ENCODE peak calls at places on chromosomes 1 and 21, in ten cellular contexts. E is HFF-Myc; D is glomerular endothelial cell; N is mucosa of descending colon; Z is C1 segment of cervical spinal cord; B is tibial artery; I is substantia nigra; Y is mesendoderm; U is stimulated activated CD8-positive, alpha-beta memory T cell treated with anti-CD3 and anti-CD28 coated beads, Interleukin-4, amount 100 ng/mL, for 1 hour; S is HT-29. C is an unnamed sample.

GRCh38 chr1:221667504-221667903 is 74.4 kb downstream of the DUSP10 start:
- DNase-seq in E (peak; percentile 3), D (no peak), N (no peak), Z (no peak), B (no peak), I (no peak), Y (no peak), U (no peak), S (no peak), C (peak; percentile 21)

GRCh38 chr1:117077267-117077666 is 17.1 kb downstream of the TTF2 start:
- DNase-seq in E (no peak), D (no peak), N (no peak), Z (no peak), B (no peak), I (no peak), Y (no peak), U (no peak), S (no peak), C (peak; percentile 50)

GRCh38 chr1:78303620-78304019 is 187.2 kb upstream of the PTGFR start:
- DNase-seq in E (no peak), D (no peak), N (no peak), Z (no peak), B (no peak), I (no peak), Y (no peak), U (no peak), S (no peak), C (peak; percentile 55)

GRCh38 chr1:37814257-37814656 is 6.2 kb upstream of the YRDC start:
- DNase-seq in E (no peak), D (no peak), N (no peak), Z (no peak), B (no peak), I (peak; percentile 39), Y (no peak), U (no peak), S (no peak), C (no peak)

GRCh38 chr1:150841626-150842025 is 33.6 kb upstream of the CTSK start:
- DNase-seq in E (no peak), D (no peak), N (no peak), Z (no peak), B (no peak), I (no peak), Y (no peak), U (no peak), S (no peak), C (no peak)

GRCh38 chr21:26120833-26121232 is 49.7 kb downstream of the APP start:
- DNase-seq in E (no peak), D (no peak), N (no peak), Z (no peak), B (no peak), I (no peak), Y (peak; percentile 87), U (no peak), S (no peak), C (no peak)

GRCh38 chr1:221435510-221435909 is 306.4 kb downstream of the DUSP10 start:
- DNase-seq in E (no peak), D (peak; percentile 48), N (no peak), Z (no peak), B (no peak), I (no peak), Y (peak; percentile 76), U (no peak), S (peak; percentile 31), C (peak; percentile 61)

GRCh38 chr1:215476541-215476940 is 90.6 kb upstream of the KCTD3 start:
- DNase-seq in E (no peak), D (no peak), N (no peak), Z (no peak), B (no peak), I (no peak), Y (no peak), U (no peak), S (no peak), C (no peak)

GRCh38 chr1:98001764-98002163 is 80.9 kb upstream of the DPYD start:
- DNase-seq in E (no peak), D (no peak), N (no peak), Z (no peak), B (no peak), I (no peak), Y (no peak), U (no peak), S (no peak), C (no peak)

GRCh38 chr1:112872551-112872962 is 83.4 kb downstream of the SLC16A1 start:
- DNase-seq in E (no peak), D (no peak), N (no peak), Z (no peak), B (no peak), I (no peak), Y (peak; percentile 95), U (no peak), S (no peak), C (no peak)

GRCh38 chr1:149884433-149885363 is 14.7 kb upstream of the BOLA1 start:
- DNase-seq in E (no peak), D (no peak), N (no peak), Z (no peak), B (no peak), I (no peak), Y (peak; percentile 74), U (no peak), S (peak; percentile 73), C (no peak)

GRCh38 chr1:43704838-43705237 is 2.5 kb upstream of the ST3GAL3 start:
- DNase-seq in E (no peak), D (no peak), N (no peak), Z (no peak), B (no peak), I (peak; percentile 26), Y (peak; percentile 6), U (no peak), S (no peak), C (no peak)

GRCh38 chr1:109926662-109927300 is 16.1 kb downstream of the CSF1 start:
- DNase-seq in E (no peak), D (no peak), N (no peak), Z (no peak), B (no peak), I (no peak), Y (no peak), U (no peak), S (no peak), C (no peak)

GRCh38 chr1:215277537-215277936 is 195.0 kb downstream of the KCNK2 start:
- DNase-seq in E (peak; percentile 71), D (no peak), N (no peak), Z (no peak), B (no peak), I (no peak), Y (no peak), U (no peak), S (no peak), C (no peak)

GRCh38 chr1:208595745-208596144 is 351.6 kb upstream of the PLXNA2 start:
- DNase-seq in E (peak; percentile 20), D (no peak), N (no peak), Z (no peak), B (no peak), I (no peak), Y (no peak), U (no peak), S (no peak), C (peak; percentile 8)

GRCh38 chr1:61253059-61253735 is 170.8 kb downstream of the NFIA start:
- DNase-seq in E (peak; percentile 50), D (no peak), N (peak; percentile 62), Z (no peak), B (peak; percentile 87), I (peak; percentile 62), Y (no peak), U (no peak), S (peak; percentile 54), C (no peak)

GRCh38 chr1:23132033-23132432 is 36.6 kb downstream of the LUZP1 start:
- DNase-seq in E (no peak), D (no peak), N (no peak), Z (no peak), B (no peak), I (no peak), Y (no peak), U (no peak), S (no peak), C (no peak)

GRCh38 chr1:241639653-241640148 is 468 bp downstream of the CHML start:
- DNase-seq in E (no peak), D (no peak), N (no peak), Z (peak; percentile 58), B (peak; percentile 67), I (peak; percentile 34), Y (peak; percentile 76), U (peak; percentile 2), S (peak; percentile 51), C (no peak)

GRCh38 chr1:52738863-52739406 is 12.7 kb downstream of the ZYG11B start:
- DNase-seq in E (no peak), D (no peak), N (no peak), Z (no peak), B (no peak), I (no peak), Y (no peak), U (no peak), S (no peak), C (no peak)

GRCh38 chr1:30332100-30333094 is 391.0 kb downstream of the MATN1 start:
- DNase-seq in E (no peak), D (no peak), N (no peak), Z (no peak), B (peak; percentile 33), I (no peak), Y (peak; percentile 21), U (no peak), S (no peak), C (no peak)

GRCh38 chr21:28633803-28634572 is 358.7 kb downstream of the LTN1 start:
- DNase-seq in E (no peak), D (peak; percentile 96), N (no peak), Z (no peak), B (peak; percentile 70), I (no peak), Y (no peak), U (no peak), S (no peak), C (peak; percentile 29)

GRCh38 chr21:31479714-31480113 is 135.7 kb upstream of the TIAM1 start:
- DNase-seq in E (no peak), D (no peak), N (no peak), Z (no peak), B (no peak), I (no peak), Y (no peak), U (no peak), S (no peak), C (no peak)

GRCh38 chr1:32871364-32872188 is 864 bp upstream of the FNDC5 start:
- DNase-seq in E (no peak), D (no peak), N (no peak), Z (no peak), B (peak; percentile 63), I (no peak), Y (peak; percentile 66), U (no peak), S (no peak), C (no peak)

GRCh38 chr21:26717146-26717739 is 128.0 kb downstream of the ADAMTS1 start:
- DNase-seq in E (no peak), D (peak; percentile 16), N (no peak), Z (no peak), B (no peak), I (no peak), Y (no peak), U (no peak), S (peak; percentile 7), C (no peak)

GRCh38 chr1:100793661-100794060 is 74.1 kb downstream of the VCAM1 start:
- DNase-seq in E (no peak), D (no peak), N (no peak), Z (no peak), B (no peak), I (no peak), Y (no peak), U (no peak), S (no peak), C (no peak)

GRCh38 chr1:89659322-89660061 is 26.6 kb downstream of the LRRC8C start:
- DNase-seq in E (no peak), D (no peak), N (no peak), Z (no peak), B (no peak), I (no peak), Y (no peak), U (no peak), S (no peak), C (no peak)

GRCh38 chr21:42195378-42196031 is 23.4 kb upstream of the ABCG1 start:
- DNase-seq in E (no peak), D (no peak), N (no peak), Z (no peak), B (peak; percentile 75), I (no peak), Y (no peak), U (no peak), S (no peak), C (no peak)

GRCh38 chr1:33867684-33868083 is 3.8 kb downstream of the HMGB4 start:
- DNase-seq in E (no peak), D (no peak), N (no peak), Z (no peak), B (no peak), I (no peak), Y (no peak), U (no peak), S (no peak), C (no peak)

C was measured in amniotic stem cell.